ENCODE peak calls at places on chromosome 20, in five cellular contexts. Y, L, K, M and O are unnamed samples.

GRCh38 chr20:64099880-64100565 is 7.3 kb downstream of the NPBWR2 start:
- DNase-seq in Y (no peak), L (no peak), K (no peak), M (no peak), O (no peak)

GRCh38 chr20:56504373-56505005 is 20.1 kb upstream of the FAM209A start:
- DNase-seq in Y (no peak), L (peak), K (no peak), M (no peak), O (no peak)

GRCh38 chr20:36775826-36776225 is 2.3 kb upstream of the DSN1 start:
- DNase-seq in Y (no peak), L (no peak), K (no peak), M (no peak), O (no peak)

GRCh38 chr20:23293689-23294088 is 56.9 kb upstream of the NXT1 start:
- DNase-seq in Y (peak), L (no peak), K (no peak), M (no peak), O (peak)

GRCh38 chr20:31708839-31709534 is 13.7 kb downstream of the BCL2L1 start:
- DNase-seq in Y (no peak), L (no peak), K (no peak), M (no peak), O (no peak)

GRCh38 chr20:50678213-50678898 is 13.0 kb downstream of the RIPOR3 start:
- DNase-seq in Y (no peak), L (no peak), K (no peak), M (no peak), O (peak)

GRCh38 chr20:48409216-48409615 is 418.6 kb downstream of the PREX1 start:
- DNase-seq in Y (no peak), L (no peak), K (no peak), M (no peak), O (no peak)

GRCh38 chr20:7237251-7237650 is 469.8 kb downstream of the BMP2 start:
- DNase-seq in Y (no peak), L (no peak), K (no peak), M (no peak), O (no peak)

GRCh38 chr20:41533537-41534136 is 84.5 kb downstream of the CHD6 start:
- DNase-seq in Y (no peak), L (no peak), K (no peak), M (no peak), O (no peak)

GRCh38 chr20:45358282-45359068 is 4.5 kb upstream of the SYS1 start:
- DNase-seq in Y (peak), L (no peak), K (no peak), M (peak), O (peak)

GRCh38 chr20:24389686-24390085 is 79.7 kb upstream of the SYNDIG1 start:
- DNase-seq in Y (no peak), L (no peak), K (no peak), M (no peak), O (no peak)

GRCh38 chr20:50996901-50997830 is 25.7 kb downstream of the KCNG1 start:
- DNase-seq in Y (no peak), L (no peak), K (no peak), M (peak), O (no peak)

GRCh38 chr20:36246410-36246809 is 10.1 kb downstream of the AAR2 start:
- DNase-seq in Y (no peak), L (no peak), K (no peak), M (no peak), O (no peak)

GRCh38 chr20:62745279-62745958 is 36.8 kb downstream of the NTSR1 start:
- DNase-seq in Y (peak), L (no peak), K (no peak), M (no peak), O (no peak)

GRCh38 chr20:50514750-50515149 is 4.6 kb downstream of the PTPN1 start:
- DNase-seq in Y (no peak), L (no peak), K (no peak), M (no peak), O (no peak)

GRCh38 chr20:20712004-20712473 is 405 bp downstream of the RALGAPA2 start:
- DNase-seq in Y (no peak), L (no peak), K (no peak), M (no peak), O (no peak)

GRCh38 chr20:43983359-43983758 is 68.7 kb downstream of the TOX2 start:
- DNase-seq in Y (no peak), L (peak), K (no peak), M (no peak), O (no peak)

GRCh38 chr20:17571153-17571527 is 1.3 kb downstream of the DSTN start:
- DNase-seq in Y (no peak), L (no peak), K (no peak), M (no peak), O (no peak)

GRCh38 chr20:17808357-17808756 is 108.6 kb downstream of the BANF2 start:
- DNase-seq in Y (peak), L (no peak), K (no peak), M (no peak), O (peak)

GRCh38 chr20:53080969-53081871 is 109.1 kb downstream of the TSHZ2 start:
- DNase-seq in Y (no peak), L (peak), K (no peak), M (peak), O (no peak)

GRCh38 chr20:1735417-1736089 is 78.0 kb upstream of the SIRPG start:
- DNase-seq in Y (no peak), L (no peak), K (no peak), M (no peak), O (no peak)

GRCh38 chr20:407097-407952 is 774 bp upstream of the RBCK1 start:
- DNase-seq in Y (peak), L (peak), K (peak), M (peak), O (peak)

GRCh38 chr20:34532320-34532719 is 16.1 kb downstream of the DYNLRB1 start:
- DNase-seq in Y (no peak), L (no peak), K (no peak), M (no peak), O (no peak)

GRCh38 chr20:34143951-34144350 is 31.9 kb upstream of the EIF2S2 start:
- DNase-seq in Y (no peak), L (no peak), K (no peak), M (peak), O (no peak)

GRCh38 chr20:36802326-36803223 is 29.0 kb upstream of the DSN1 start:
- DNase-seq in Y (no peak), L (no peak), K (no peak), M (peak), O (no peak)

GRCh38 chr20:63898882-63899558 is 4.1 kb downstream of the DNAJC5 start:
- DNase-seq in Y (no peak), L (no peak), K (no peak), M (no peak), O (no peak)

GRCh38 chr20:35947489-35947888 is 6.8 kb downstream of the SCAND1 start:
- DNase-seq in Y (no peak), L (peak), K (no peak), M (peak), O (no peak)

GRCh38 chr20:40225596-40225995 is 463.4 kb downstream of the MAFB start:
- DNase-seq in Y (no peak), L (no peak), K (no peak), M (no peak), O (no peak)

GRCh38 chr20:39850821-39851330 is 838.2 kb downstream of the MAFB start:
- DNase-seq in Y (no peak), L (peak), K (no peak), M (no peak), O (no peak)

GRCh38 chr20:5969348-5969935 is 19.0 kb downstream of the MCM8 start:
- DNase-seq in Y (no peak), L (peak), K (no peak), M (no peak), O (no peak)

GRCh38 chr20:11457476-11457875 is 460.2 kb upstream of the BTBD3 start:
- DNase-seq in Y (no peak), L (no peak), K (no peak), M (peak), O (no peak)

GRCh38 chr20:13684566-13685222 is 46.0 kb upstream of the TASP1 start:
- DNase-seq in Y (no peak), L (no peak), K (no peak), M (no peak), O (no peak)

GRCh38 chr20:63114006-63114692 is 101.8 kb downstream of the YTHDF1 start:
- DNase-seq in Y (no peak), L (no peak), K (no peak), M (no peak), O (no peak)

GRCh38 chr20:34974246-34974645 is 18.6 kb downstream of the MYH7B start:
- DNase-seq in Y (no peak), L (peak), K (no peak), M (no peak), O (no peak)

GRCh38 chr20:53406580-53406979 is 187.1 kb downstream of the ZNF217 start:
- DNase-seq in Y (no peak), L (no peak), K (no peak), M (no peak), O (no peak)